ENCODE peak calls at places on chromosomes 12 and 14, in six cellular contexts. Z is mesenchymal stem cell, J is IMR-90, H is H1, X is H9, D is mesendoderm. M is an unnamed sample. For H3K4me1, the result is how much of the 10 kb centered on the place peaks cover.

GRCh38 chr12:25377475-25378179 is 126.9 kb upstream of the KRAS start:
- DNase-seq in J (peak), H (no peak), X (no peak), D (peak), Z (peak), M (no peak)

GRCh38 chr12:32828552-32828951 is 68.0 kb downstream of the PKP2 start:
- DNase-seq in D (no peak), X (no peak), J (no peak), Z (no peak), H (no peak), M (no peak)

GRCh38 chr12:12195516-12195915 is 71.3 kb downstream of the LRP6 start:
- DNase-seq in Z (no peak), J (no peak), H (no peak), D (no peak), X (no peak), M (no peak)

GRCh38 chr12:1768585-1768984 is 51.8 kb upstream of the LRTM2 start:
- DNase-seq in X (no peak), Z (no peak), J (no peak), H (no peak), D (no peak), M (no peak)

GRCh38 chr14:23173039-23173438 is 10.4 kb downstream of the SLC7A8 start:
- DNase-seq in D (no peak), X (no peak), Z (no peak), H (no peak), J (no peak), M (no peak)

GRCh38 chr14:46496409-46496808 is 155.2 kb downstream of the RPL10L start:
- DNase-seq in J (no peak), X (no peak), H (no peak), Z (no peak), D (no peak), M (no peak)

GRCh38 chr12:130673036-130673705 is 42.9 kb downstream of the RIMBP2 start:
- DNase-seq in J (no peak), D (no peak), H (no peak), X (no peak), Z (no peak), M (no peak)

GRCh38 chr12:66668311-66668710 is 10.6 kb downstream of the GRIP1 start:
- DNase-seq in D (peak), Z (no peak), J (no peak), H (no peak), X (no peak), M (no peak)

GRCh38 chr14:77059276-77059934 is 30.9 kb upstream of the IRF2BPL start:
- DNase-seq in X (peak), D (peak), J (peak), H (no peak), Z (peak), M (no peak)

GRCh38 chr12:120554658-120555057 is 20.5 kb downstream of the RNF10 start:
- DNase-seq in X (no peak), Z (no peak), J (no peak), D (no peak), H (no peak), M (no peak)

GRCh38 chr14:70915415-70915814 is 8.2 kb downstream of the PCNX1 start:
- DNase-seq in J (no peak), Z (no peak), D (no peak), H (no peak), X (no peak), M (no peak)

GRCh38 chr14:24851837-24852236 is 198.1 kb downstream of the STXBP6 start:
- DNase-seq in H (no peak), Z (peak), J (peak), D (peak), X (no peak), M (no peak)

GRCh38 chr12:53600490-53601295 is 25.5 kb downstream of the ATF7 start:
- DNase-seq in X (no peak), D (no peak), Z (no peak), H (no peak), J (no peak), M (no peak)

GRCh38 chr14:52106853-52107252 is 38.0 kb upstream of the NID2 start:
- DNase-seq in Z (peak), J (peak), X (no peak), D (no peak), H (no peak), M (no peak)

GRCh38 chr14:74979442-74980397 is 23.0 kb upstream of the EIF2B2 start:
- DNase-seq in H (peak), X (peak), J (peak), D (peak), Z (peak), M (no peak)

GRCh38 chr12:113610698-113611097 is 139.0 kb upstream of the LHX5 start:
- DNase-seq in H (no peak), X (no peak), D (no peak), J (no peak), Z (no peak), M (no peak)

GRCh38 chr12:47752121-47752520 is 6.6 kb downstream of the RAPGEF3 start:
- DNase-seq in H (no peak), X (no peak), Z (no peak), J (no peak), D (no peak), M (no peak)
- H3K4me1 ChIP-seq in H (under half), X (under half), Z (under half), J (under half), D (under half), M (under half)

DNA sequence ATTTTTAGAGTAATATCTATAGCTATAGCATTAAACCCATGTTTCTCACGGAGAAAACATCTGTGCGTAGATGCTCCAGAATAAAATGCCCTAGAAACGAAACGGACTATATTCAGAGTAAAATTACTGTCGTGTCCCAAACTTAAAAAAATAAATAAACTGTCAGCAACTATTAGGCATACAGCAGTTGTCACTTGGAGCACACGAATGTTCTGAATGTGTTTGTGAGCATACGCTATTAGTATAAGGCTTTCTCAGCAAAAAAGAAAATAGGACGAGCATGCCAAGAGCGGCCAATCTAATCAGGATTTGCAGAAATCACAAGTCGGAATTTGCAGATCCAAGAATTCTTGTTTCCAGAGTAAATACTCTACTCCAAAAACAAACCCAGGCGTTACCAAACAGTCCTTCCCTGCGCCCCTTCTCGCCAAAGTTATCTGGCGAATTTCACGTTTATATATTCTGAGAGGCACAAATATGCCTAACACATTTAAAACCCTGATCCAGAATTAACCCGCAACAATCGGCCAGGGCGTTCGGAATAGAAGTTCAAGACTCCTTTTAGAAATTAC is 835 bp downstream of the PTPN21 start:
- DNase-seq in Z (peak), J (peak), H (no peak), X (no peak), D (peak), M (no peak)
- H3K4ac ChIP-seq in Z (peak), J (peak), H (no peak), X (no peak), D (peak), M (no peak)

GRCh38 chr12:6341439-6342139 is at the start of gene TNFRSF1A:
- DNase-seq in H (no peak), Z (peak), X (peak), D (peak), J (peak), M (no peak)

GRCh38 chr12:6342140-6342889 is 439 bp upstream of the TNFRSF1A start:
- DNase-seq in H (no peak), J (no peak), D (peak), X (no peak), Z (no peak), M (no peak)

GRCh38 chr12:6338955-6339761 is 2.7 kb downstream of the TNFRSF1A start:
- DNase-seq in H (no peak), D (no peak), J (no peak), Z (peak), X (no peak), M (no peak)

GRCh38 chr12:6343518-6343917 is 1.6 kb upstream of the TNFRSF1A start:
- DNase-seq in D (peak), Z (no peak), X (no peak), J (no peak), H (no peak), M (no peak)

GRCh38 chr12:6340745-6341438 is 984 bp downstream of the TNFRSF1A start:
- DNase-seq in J (no peak), X (no peak), D (no peak), H (no peak), Z (peak), M (no peak)
- H3K18ac ChIP-seq in J (peak), X (no peak), D (peak), H (peak), Z (peak), M (peak)

GRCh38 chr14:96839251-96839650 is 42.1 kb downstream of the VRK1 start:
- DNase-seq in H (no peak), J (no peak), Z (no peak), D (no peak), X (no peak), M (no peak)
- H3K4me1 ChIP-seq in H (under half), J (under half), Z (under half), D (under half), X (under half), M (under half)

DNA sequence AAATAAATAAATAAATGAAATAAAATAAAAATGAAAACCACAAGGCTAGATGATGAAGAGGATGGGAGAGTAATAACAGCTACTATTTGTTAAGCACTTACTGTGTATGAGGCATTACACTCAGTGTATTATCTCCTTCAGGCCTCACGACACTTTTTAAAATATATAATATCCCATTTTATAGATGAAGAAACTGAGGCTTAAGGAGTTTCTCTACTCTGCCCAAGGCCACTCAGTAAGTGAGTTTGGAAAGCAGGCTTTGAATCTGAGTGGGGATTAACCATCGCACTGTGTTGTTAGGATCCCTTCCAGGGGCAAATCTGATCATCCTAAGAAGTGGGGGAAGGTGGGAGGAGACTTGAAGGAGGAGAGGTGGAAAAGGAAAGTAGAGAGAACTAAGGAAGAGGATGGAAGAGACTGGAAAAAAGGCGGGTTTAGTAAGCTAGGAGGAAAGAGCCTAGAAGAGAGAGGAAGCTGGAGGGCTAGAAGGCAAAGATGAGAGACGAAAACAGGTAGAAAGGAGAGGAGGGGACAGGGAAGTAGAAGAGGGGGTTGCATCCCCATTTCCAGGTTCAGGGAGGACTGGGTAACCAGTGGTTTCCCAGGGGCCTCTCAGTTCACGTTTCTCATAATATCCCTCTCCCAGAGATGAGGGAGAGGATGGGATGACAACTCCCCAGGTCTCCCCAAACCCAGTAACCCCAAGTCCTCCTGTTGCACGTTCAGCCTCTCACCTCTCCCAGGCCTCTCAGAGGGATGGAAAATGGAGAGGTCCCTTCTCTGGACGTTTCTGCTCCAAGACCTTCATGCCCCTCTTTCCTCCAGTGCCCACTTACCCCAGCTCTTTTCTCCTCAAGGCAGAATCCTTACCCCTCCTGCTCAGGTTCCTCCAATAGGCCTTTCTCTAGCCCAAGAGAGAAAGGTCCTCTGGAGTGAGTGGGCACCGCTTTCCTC is 1.7 kb downstream of the STAT6 start:
- DNase-seq in X (no peak), J (no peak), H (no peak), Z (no peak), D (no peak), M (no peak)
- H3K4ac ChIP-seq in X (no peak), J (peak), H (peak), Z (peak), D (peak), M (no peak)